ENCODE peak calls at places on chromosomes 11 and 22, in four cellular contexts. One of them, this sample, is unnamed. For H3K36me3, the result is how much of the 10 kb centered on the place peaks cover.

GRCh38 chr22:46726066-46726985 is 11.7 kb downstream of the CERK start:
- DNase-seq in brain microvascular endothelial cell: no peak
- DNase-seq in tibial artery: no peak
- DNase-seq in H7: peak
- DNase-seq in this sample: no peak

GRCh38 chr22:31092161-31092560 is 11.0 kb downstream of the SMTN start:
- DNase-seq in brain microvascular endothelial cell: no peak
- DNase-seq in tibial artery: no peak
- DNase-seq in H7: peak
- DNase-seq in this sample: no peak

GRCh38 chr11:86511086-86511551 is 136.4 kb downstream of the CCDC81 start:
- DNase-seq in brain microvascular endothelial cell: peak
- DNase-seq in tibial artery: no peak
- DNase-seq in H7: no peak
- DNase-seq in this sample: no peak

GRCh38 chr11:6237903-6238302 is 986 bp upstream of the CNGA4 start:
- DNase-seq in brain microvascular endothelial cell: no peak
- DNase-seq in tibial artery: no peak
- DNase-seq in H7: no peak
- DNase-seq in this sample: no peak

GRCh38 chr11:120632579-120632978 is 121.0 kb downstream of the GRIK4 start:
- DNase-seq in brain microvascular endothelial cell: no peak
- DNase-seq in tibial artery: no peak
- DNase-seq in H7: peak
- DNase-seq in this sample: no peak

GRCh38 chr11:34492806-34493414 is 20.7 kb downstream of the ELF5 start:
- DNase-seq in brain microvascular endothelial cell: peak
- DNase-seq in tibial artery: peak
- DNase-seq in H7: peak
- DNase-seq in this sample: peak

GRCh38 chr22:42805016-42805997 is 51.8 kb downstream of the ARFGAP3 start:
- DNase-seq in brain microvascular endothelial cell: no peak
- DNase-seq in tibial artery: no peak
- DNase-seq in H7: peak
- DNase-seq in this sample: no peak

GRCh38 chr22:30332994-30333706 is 6.4 kb upstream of the TBC1D10A start:
- DNase-seq in brain microvascular endothelial cell: no peak
- DNase-seq in tibial artery: no peak
- DNase-seq in H7: no peak
- DNase-seq in this sample: no peak

GRCh38 chr11:105979997-105980703 is 41.9 kb downstream of the MSANTD4 start:
- DNase-seq in brain microvascular endothelial cell: no peak
- DNase-seq in tibial artery: no peak
- DNase-seq in H7: no peak
- DNase-seq in this sample: no peak

GRCh38 chr22:21762712-21763581 is 27.4 kb upstream of the YPEL1 start:
- DNase-seq in brain microvascular endothelial cell: no peak
- DNase-seq in tibial artery: no peak
- DNase-seq in H7: peak
- DNase-seq in this sample: no peak

GRCh38 chr22:24011735-24012068 is 598 bp downstream of the CABIN1 start:
- DNase-seq in brain microvascular endothelial cell: no peak
- DNase-seq in tibial artery: no peak
- DNase-seq in H7: peak
- DNase-seq in this sample: no peak

GRCh38 chr11:93054881-93055280 is 85.4 kb downstream of the MTNR1B start:
- DNase-seq in brain microvascular endothelial cell: peak
- DNase-seq in tibial artery: no peak
- DNase-seq in H7: no peak
- DNase-seq in this sample: peak

GRCh38 chr11:65965986-65966762 is 4.6 kb downstream of the SART1 start:
- DNase-seq in brain microvascular endothelial cell: no peak
- DNase-seq in tibial artery: no peak
- DNase-seq in H7: peak
- DNase-seq in this sample: no peak

GRCh38 chr11:15839061-15839460 is 517.3 kb downstream of the SOX6 start:
- DNase-seq in brain microvascular endothelial cell: no peak
- DNase-seq in tibial artery: no peak
- DNase-seq in H7: no peak
- DNase-seq in this sample: no peak

GRCh38 chr22:23675502-23676415 is 15.1 kb upstream of the RGL4 start:
- DNase-seq in brain microvascular endothelial cell: no peak
- DNase-seq in tibial artery: no peak
- DNase-seq in H7: no peak
- DNase-seq in this sample: no peak

GRCh38 chr11:112017538-112017937 is 7.7 kb upstream of the DLAT start:
- DNase-seq in brain microvascular endothelial cell: peak
- DNase-seq in tibial artery: no peak
- DNase-seq in H7: no peak
- DNase-seq in this sample: peak

GRCh38 chr11:9136731-9137130 is 45.3 kb upstream of the SCUBE2 start:
- DNase-seq in brain microvascular endothelial cell: no peak
- DNase-seq in tibial artery: no peak
- DNase-seq in H7: no peak
- DNase-seq in this sample: no peak

GRCh38 chr22:46592390-46592872 is 27.8 kb upstream of the GRAMD4 start:
- DNase-seq in brain microvascular endothelial cell: peak
- DNase-seq in tibial artery: no peak
- DNase-seq in H7: no peak
- DNase-seq in this sample: peak

GRCh38 chr22:37019309-37020191 is at the start of the genes MPST and TST:
- DNase-seq in brain microvascular endothelial cell: peak
- DNase-seq in tibial artery: peak
- DNase-seq in H7: peak
- DNase-seq in this sample: peak

DNA sequence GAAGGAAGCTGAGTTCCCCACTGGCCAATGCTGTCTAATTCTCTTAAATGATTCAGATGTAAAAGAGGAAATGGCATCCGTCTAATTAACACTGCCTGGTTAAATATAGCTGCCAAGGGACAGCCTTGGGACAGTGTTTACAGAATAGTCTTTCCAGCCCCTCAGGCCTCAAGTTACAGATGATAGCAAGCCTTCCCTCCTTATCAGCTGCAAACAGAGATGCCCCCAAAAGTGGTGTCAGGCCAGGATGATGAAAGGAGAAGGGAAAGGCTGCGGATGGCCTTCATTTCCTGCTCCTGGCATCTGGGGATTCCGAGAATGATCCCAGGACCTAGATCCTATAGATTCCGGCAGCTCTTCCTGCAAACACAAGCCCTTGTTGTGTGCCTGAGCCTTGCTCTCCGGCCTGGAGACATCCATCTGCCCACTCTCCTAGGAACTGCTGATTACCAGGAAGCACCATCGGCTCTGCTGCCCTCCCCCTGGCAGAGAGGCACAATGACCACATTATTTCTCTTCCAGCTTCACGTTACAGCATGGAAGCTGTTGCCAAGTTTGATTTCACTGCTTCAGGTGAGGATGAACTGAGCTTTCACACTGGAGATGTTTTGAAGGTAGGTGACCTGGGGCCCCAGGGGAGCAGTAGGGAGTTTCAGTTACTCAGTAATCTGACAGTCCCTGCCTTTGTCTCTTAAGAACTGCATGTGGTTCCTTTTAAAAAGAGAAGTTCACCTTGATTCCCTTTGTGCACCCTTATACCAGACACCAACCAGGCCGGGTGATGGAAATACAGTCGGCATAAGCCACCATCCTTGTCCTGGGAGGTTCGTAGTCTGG is 13.4 kb upstream of the TMA7B start:
- DNase-seq in brain microvascular endothelial cell: no peak
- DNase-seq in tibial artery: no peak
- DNase-seq in H7: no peak
- DNase-seq in this sample: no peak
- H3K4me3 ChIP-seq in brain microvascular endothelial cell: no peak
- H3K4me3 ChIP-seq in tibial artery: no peak
- H3K4me3 ChIP-seq in H7: no peak
- H3K4me3 ChIP-seq in this sample: no peak

GRCh38 chr11:68411501-68411991 is 49.0 kb upstream of the PPP6R3 start:
- DNase-seq in brain microvascular endothelial cell: no peak
- DNase-seq in tibial artery: no peak
- DNase-seq in H7: no peak
- DNase-seq in this sample: no peak

GRCh38 chr11:68412593-68413475 is 47.7 kb upstream of the PPP6R3 start:
- DNase-seq in brain microvascular endothelial cell: no peak
- DNase-seq in tibial artery: no peak
- DNase-seq in H7: no peak
- DNase-seq in this sample: no peak

GRCh38 chr11:68409748-68410344 is 50.7 kb upstream of the PPP6R3 start:
- DNase-seq in brain microvascular endothelial cell: no peak
- DNase-seq in tibial artery: no peak
- DNase-seq in H7: no peak
- DNase-seq in this sample: no peak

GRCh38 chr11:68406318-68407313 is 53.9 kb upstream of the PPP6R3 start:
- DNase-seq in brain microvascular endothelial cell: no peak
- DNase-seq in tibial artery: no peak
- DNase-seq in H7: no peak
- DNase-seq in this sample: no peak

GRCh38 chr11:68408512-68408911 is 52.0 kb upstream of the PPP6R3 start:
- DNase-seq in brain microvascular endothelial cell: no peak
- DNase-seq in tibial artery: no peak
- DNase-seq in H7: no peak
- DNase-seq in this sample: no peak
- H3K36me3 ChIP-seq in brain microvascular endothelial cell: under half
- H3K36me3 ChIP-seq in tibial artery: half or more
- H3K36me3 ChIP-seq in H7: under half
- H3K36me3 ChIP-seq in this sample: under half

GRCh38 chr11:44593194-44593593 is 27.7 kb downstream of the CD82 start:
- DNase-seq in brain microvascular endothelial cell: no peak
- DNase-seq in tibial artery: no peak
- DNase-seq in H7: no peak
- DNase-seq in this sample: peak
- H3K4me3 ChIP-seq in brain microvascular endothelial cell: no peak
- H3K4me3 ChIP-seq in tibial artery: no peak
- H3K4me3 ChIP-seq in H7: no peak
- H3K4me3 ChIP-seq in this sample: no peak

DNA sequence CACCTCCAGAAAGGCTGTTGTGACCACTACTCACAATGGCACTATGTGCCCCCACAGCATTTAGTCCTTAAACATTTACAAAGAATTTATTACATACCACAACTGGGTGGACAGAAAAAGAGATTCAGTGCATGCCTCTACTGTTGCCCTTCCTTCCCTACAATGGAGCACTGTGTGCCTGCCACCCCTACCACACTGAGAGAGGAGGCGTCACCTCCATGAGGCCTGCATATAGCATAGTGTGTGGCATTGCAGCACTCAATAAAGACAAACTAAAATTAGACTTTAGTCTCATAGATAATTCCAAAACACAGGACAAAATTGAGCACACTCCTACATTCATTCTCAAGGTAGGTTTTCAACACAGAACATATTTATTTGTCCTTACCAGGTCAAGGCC is 25.8 kb downstream of the THAP12 start:
- DNase-seq in brain microvascular endothelial cell: no peak
- DNase-seq in tibial artery: no peak
- DNase-seq in H7: no peak
- DNase-seq in this sample: no peak
- H3K36me3 ChIP-seq in brain microvascular endothelial cell: under half
- H3K36me3 ChIP-seq in tibial artery: half or more
- H3K36me3 ChIP-seq in H7: under half
- H3K36me3 ChIP-seq in this sample: half or more

This sample was measured in MG63.